ENCODE peak calls at places on chromosome 11, in five cellular contexts. B is ovary; D is effector memory CD4-positive, alpha-beta T cell; R is MM.1S; C is GM06990. L is an unnamed sample.

GRCh38 chr11:124538019-124538418 is 5.4 kb downstream of the OR8B12 start:
- DNase-seq in B (no peak), D (no peak), R (no peak), C (no peak), L (no peak)

GRCh38 chr11:134932761-134933160 is 520.7 kb upstream of the B3GAT1 start:
- DNase-seq in B (no peak), D (no peak), R (no peak), C (no peak), L (no peak)

GRCh38 chr11:11387906-11388305 is 34.9 kb upstream of the CSNK2A3 start:
- DNase-seq in B (no peak), D (no peak), R (no peak), C (no peak), L (no peak)

GRCh38 chr11:8863838-8864237 is 47.2 kb upstream of the AKIP1 start:
- DNase-seq in B (no peak), D (no peak), R (no peak), C (no peak), L (no peak)

GRCh38 chr11:110679323-110679980 is 32.8 kb downstream of the ARHGAP20 start:
- DNase-seq in B (no peak), D (no peak), R (no peak), C (no peak), L (no peak)

GRCh38 chr11:34620820-34621792 is at the start of gene EHF:
- DNase-seq in B (no peak), D (no peak), R (no peak), C (no peak), L (no peak)

GRCh38 chr11:76803023-76803422 is 19.9 kb downstream of the TSKU start:
- DNase-seq in B (no peak), D (no peak), R (no peak), C (no peak), L (no peak)

GRCh38 chr11:116742104-116742503 is 30.7 kb downstream of the BUD13 start:
- DNase-seq in B (no peak), D (no peak), R (no peak), C (no peak), L (no peak)

GRCh38 chr11:124793466-124794278 is 6.5 kb downstream of the MSANTD2 start:
- DNase-seq in B (no peak), D (no peak), R (peak; percentile 78), C (peak; percentile 16), L (peak; percentile 76)

GRCh38 chr11:34064291-34064690 is 12.8 kb downstream of the CAPRIN1 start:
- DNase-seq in B (no peak), D (no peak), R (no peak), C (no peak), L (no peak)

GRCh38 chr11:80330302-80330701 is 889.5 kb upstream of the TENM4 start:
- DNase-seq in B (no peak), D (no peak), R (no peak), C (no peak), L (no peak)

GRCh38 chr11:45662665-45663485 is 2.5 kb downstream of the CHST1 start:
- DNase-seq in B (peak; percentile 45), D (no peak), R (peak; percentile 27), C (no peak), L (no peak)

GRCh38 chr11:40513281-40513680 is 946.2 kb downstream of the LRRC4C start:
- DNase-seq in B (no peak), D (no peak), R (no peak), C (no peak), L (no peak)

GRCh38 chr11:1222491-1223345 is at the start of gene MUC5B:
- DNase-seq in B (peak; percentile 39), D (no peak), R (no peak), C (no peak), L (no peak)

GRCh38 chr11:12502950-12503579 is 125.7 kb downstream of the PARVA start:
- DNase-seq in B (no peak), D (no peak), R (no peak), C (no peak), L (no peak)

GRCh38 chr11:61138940-61139339 is 22.3 kb downstream of the VPS37C start:
- DNase-seq in B (peak; percentile 44), D (no peak), R (no peak), C (no peak), L (no peak)

GRCh38 chr11:120192831-120193625 is 17.8 kb upstream of the OAF start:
- DNase-seq in B (peak; percentile 63), D (no peak), R (no peak), C (no peak), L (no peak)
- H3K4me3 ChIP-seq in B (no peak overlapping the region), D (no peak overlapping the region), R (no peak overlapping the region), C (no peak overlapping the region), L (no peak overlapping the region)

DNA sequence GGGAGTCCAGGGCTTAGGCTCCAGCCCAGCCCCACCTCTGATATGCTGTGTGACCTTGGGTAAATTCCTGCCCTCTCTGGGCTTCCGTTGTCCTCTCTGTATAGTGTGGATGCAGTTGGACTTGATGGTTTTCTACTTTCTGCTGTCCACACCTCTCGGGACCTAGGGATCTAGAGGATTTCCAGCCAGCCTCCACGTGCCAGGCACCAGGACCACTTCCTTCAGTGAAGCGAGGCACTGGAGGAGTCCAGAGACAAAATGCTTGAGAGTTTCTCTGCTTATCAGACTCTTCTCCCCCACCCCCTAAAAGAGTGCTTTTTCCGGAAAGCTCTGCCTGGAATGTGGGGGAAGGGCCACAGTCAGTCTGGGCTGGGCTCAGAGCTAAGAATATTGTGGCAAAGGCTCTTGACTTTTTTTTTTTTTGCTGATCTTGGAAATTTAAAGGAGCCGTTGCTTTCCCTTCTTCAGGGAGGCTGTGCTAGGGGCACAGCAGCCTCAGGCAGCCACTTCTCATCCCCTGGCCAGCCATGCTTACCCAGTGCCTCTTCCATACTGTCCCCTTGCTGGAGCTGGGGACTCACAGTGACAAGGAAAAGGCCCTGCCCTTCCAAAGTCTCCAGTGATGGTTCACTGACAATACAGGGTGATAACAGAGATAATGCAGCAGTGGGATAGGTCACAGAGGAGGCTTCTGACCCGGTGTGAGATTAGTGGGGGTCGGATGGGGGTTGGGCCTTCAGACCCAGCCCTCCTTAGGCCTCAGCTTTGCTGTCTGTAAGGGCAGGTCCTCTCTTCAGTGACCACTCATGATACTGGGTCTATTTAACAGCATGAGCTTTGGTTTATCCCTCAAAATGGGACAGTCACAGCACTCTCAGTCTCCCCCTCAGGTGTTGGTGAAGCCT is 2.9 kb upstream of the SERPINH1 start:
- DNase-seq in B (peak; percentile 79), D (no peak), R (no peak), C (no peak), L (no peak)
- H3K4me3 ChIP-seq in B (no peak overlapping the region), D (no peak overlapping the region), R (no peak overlapping the region), C (no peak overlapping the region), L (no peak overlapping the region)

DNA sequence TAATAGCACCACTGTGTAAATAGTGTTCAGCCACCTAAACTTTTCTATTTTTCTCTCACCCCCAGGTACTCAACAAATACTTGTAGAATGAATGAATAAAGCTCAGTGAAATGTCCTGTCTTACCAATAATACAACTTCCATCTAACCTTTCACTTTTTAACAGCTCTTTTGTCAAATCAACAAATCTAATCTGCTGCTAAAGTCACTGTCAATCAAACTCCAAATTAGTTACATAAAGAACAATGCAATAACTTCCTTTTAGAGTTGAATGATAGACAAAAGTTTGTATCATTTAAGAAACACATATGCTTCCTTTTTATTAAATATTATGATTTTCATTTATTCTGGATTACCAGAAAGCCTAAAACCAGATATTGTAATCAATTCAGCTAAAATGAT is 34.7 kb upstream of the C11orf58 start:
- DNase-seq in B (no peak), D (no peak), R (no peak), C (no peak), L (no peak)
- H3K4me3 ChIP-seq in B (no peak overlapping the region), D (no peak overlapping the region), R (no peak overlapping the region), C (no peak overlapping the region), L (no peak overlapping the region)

GRCh38 chr11:2698386-2699184 is 1.2 kb downstream of the KCNQ1OT1 start:
- DNase-seq in B (no peak), D (no peak), R (no peak), C (no peak), L (no peak)

GRCh38 chr11:2700415-2701211 is 819 bp upstream of the KCNQ1OT1 start:
- DNase-seq in B (peak; percentile 73), D (no peak), R (peak; percentile 53), C (peak; percentile 74), L (peak; percentile 74)

GRCh38 chr11:2699185-2699530 is 636 bp downstream of the KCNQ1OT1 start:
- DNase-seq in B (peak; percentile 56), D (no peak), R (no peak), C (peak; percentile 24), L (peak; percentile 34)

GRCh38 chr11:2701230-2701629 is 1.4 kb upstream of the KCNQ1OT1 start:
- DNase-seq in B (peak; percentile 36), D (no peak), R (no peak), C (no peak), L (no peak)

GRCh38 chr11:2699531-2700414 is at the start of gene KCNQ1OT1:
- DNase-seq in B (peak; percentile 92), D (peak; percentile 82), R (peak; percentile 88), C (peak; percentile 94), L (peak; percentile 96)
- H3K4me3 ChIP-seq in B (peak within 1 kb of the TSS; percentile 81), D (peak within 1 kb of the TSS; percentile 48), R (peak within 1 kb of the TSS; percentile 75), C (peak within 1 kb of the TSS; percentile 80), L (peak within 1 kb of the TSS; percentile 74)

DNA sequence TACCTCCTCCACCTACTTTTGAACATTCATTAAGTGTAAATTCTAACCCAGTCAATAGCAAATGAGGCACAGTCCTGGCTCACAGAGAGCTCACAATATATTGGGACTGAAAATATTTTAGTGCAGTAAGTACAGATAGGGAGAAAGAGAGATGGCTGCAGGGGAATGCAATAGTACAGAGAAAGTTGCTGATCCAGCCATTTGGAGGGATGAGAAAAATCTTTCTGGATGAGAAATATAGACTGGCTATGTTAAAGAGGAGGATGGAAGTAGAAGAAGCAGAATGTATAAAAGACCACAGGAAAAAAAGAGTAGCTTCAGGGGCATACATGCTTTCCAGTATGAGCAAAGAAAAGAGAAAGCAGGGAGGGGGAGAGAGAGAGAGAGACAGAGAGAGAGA is 3.6 kb upstream of the OR52B6 start:
- DNase-seq in B (no peak), D (no peak), R (no peak), C (no peak), L (no peak)
- H3K4me3 ChIP-seq in B (no peak overlapping the region), D (no peak overlapping the region), R (no peak overlapping the region), C (no peak overlapping the region), L (no peak overlapping the region)